ENCODE peak calls at places on chromosomes 2 and 18, in five cellular contexts. Y is SK-N-SH, A is HepG2, W is K562, J is GM12878. E is an unnamed sample.

GRCh38 chr2:226213717-226214116 is 585.9 kb downstream of the IRS1 start:
- DNase-seq in Y (no peak), A (no peak), W (no peak), J (no peak), E (no peak)

GRCh38 chr2:191626497-191627151 is 51.3 kb upstream of the NABP1 start:
- DNase-seq in Y (no peak), A (no peak), W (no peak), J (no peak), E (no peak)

GRCh38 chr2:217935901-217936684 is 66.7 kb downstream of the TNS1 start:
- DNase-seq in Y (no peak), A (no peak), W (no peak), J (no peak), E (no peak)

GRCh38 chr18:63550068-63550467 is 7.9 kb downstream of the SERPINB12 start:
- DNase-seq in Y (no peak), A (no peak), W (no peak), J (no peak), E (no peak)

GRCh38 chr18:10661333-10661732 is 135.5 kb downstream of the NAPG start:
- DNase-seq in Y (no peak), A (no peak), W (no peak), J (no peak), E (no peak)

GRCh38 chr2:159785195-159785594 is 12.8 kb downstream of the CD302 start:
- DNase-seq in Y (no peak), A (no peak), W (no peak), J (no peak), E (no peak)

GRCh38 chr2:47652041-47652713 is 130.8 kb upstream of the MSH6 start:
- DNase-seq in Y (no peak), A (no peak), W (no peak), J (no peak), E (no peak)

GRCh38 chr2:69211111-69211510 is 175.9 kb downstream of the GFPT1 start:
- DNase-seq in Y (no peak), A (no peak), W (no peak), J (no peak), E (no peak)

GRCh38 chr2:116061023-116061422 is 1618.6 kb downstream of the DPP10 start:
- DNase-seq in Y (no peak), A (no peak), W (no peak), J (no peak), E (no peak)

GRCh38 chr2:113175101-113175628 is 1.4 kb downstream of the PSD4 start:
- DNase-seq in Y (no peak), A (no peak), W (no peak), J (peak; percentile 87), E (no peak)

GRCh38 chr2:168244318-168244717 is 3.1 kb downstream of the STK39 start:
- DNase-seq in Y (no peak), A (peak; percentile 74), W (no peak), J (no peak), E (peak; percentile 57)

GRCh38 chr2:138071720-138072719 is 107.7 kb downstream of the HNMT start:
- DNase-seq in Y (no peak), A (peak; percentile 39), W (no peak), J (no peak), E (no peak)

GRCh38 chr18:47682876-47683275 is 247.6 kb downstream of the SMAD2 start:
- DNase-seq in Y (no peak), A (no peak), W (no peak), J (no peak), E (no peak)

GRCh38 chr18:55637204-55637603 is 49.2 kb upstream of the TCF4 start:
- DNase-seq in Y (no peak), A (peak; percentile 10), W (no peak), J (no peak), E (no peak)

GRCh38 chr2:39524061-39524460 is 87.0 kb upstream of the MAP4K3 start:
- DNase-seq in Y (no peak), A (no peak), W (no peak), J (no peak), E (no peak)
- TF ChIP-seq FOXM1 in Y (no peak), A (no peak), W (no peak), J (no peak), E (no peak)

GRCh38 chr2:61177727-61178549 is 15.9 kb downstream of the C2orf74 start:
- DNase-seq in Y (no peak), A (peak; percentile 19), W (no peak), J (no peak), E (no peak)
- TF ChIP-seq FOXM1 in Y (no peak), A (no peak), W (no peak), J (no peak), E (no peak)

DNA sequence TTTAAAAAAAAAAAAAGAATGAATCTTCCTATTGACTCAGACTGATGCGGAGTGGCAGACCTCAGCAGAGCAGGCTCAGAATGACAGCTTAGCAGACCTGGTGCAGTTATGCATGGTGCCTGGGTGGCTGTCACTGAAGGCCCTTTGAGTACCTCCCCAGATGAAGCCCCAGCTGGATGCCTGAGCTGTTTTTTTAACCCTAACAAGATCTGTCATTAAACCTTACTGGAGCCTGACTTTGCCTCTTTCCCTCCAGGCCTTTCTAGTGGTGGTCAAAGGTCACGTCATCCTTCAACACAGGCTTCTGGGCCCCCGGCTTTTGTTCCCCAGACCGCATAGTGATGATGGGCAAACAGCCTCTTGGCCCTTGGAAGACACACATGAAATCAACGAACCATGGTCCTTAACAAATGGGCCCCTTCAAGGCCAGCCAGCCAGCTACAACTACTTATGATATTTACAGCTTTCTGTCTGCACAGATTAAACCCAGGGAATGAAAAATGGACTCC is 138.3 kb upstream of the CYP1B1 start:
- DNase-seq in Y (no peak), A (no peak), W (no peak), J (no peak), E (peak; percentile 53)
- TF ChIP-seq FOXM1 in Y (no peak), A (no peak), W (no peak), J (no peak), E (peak; percentile 77)

DNA sequence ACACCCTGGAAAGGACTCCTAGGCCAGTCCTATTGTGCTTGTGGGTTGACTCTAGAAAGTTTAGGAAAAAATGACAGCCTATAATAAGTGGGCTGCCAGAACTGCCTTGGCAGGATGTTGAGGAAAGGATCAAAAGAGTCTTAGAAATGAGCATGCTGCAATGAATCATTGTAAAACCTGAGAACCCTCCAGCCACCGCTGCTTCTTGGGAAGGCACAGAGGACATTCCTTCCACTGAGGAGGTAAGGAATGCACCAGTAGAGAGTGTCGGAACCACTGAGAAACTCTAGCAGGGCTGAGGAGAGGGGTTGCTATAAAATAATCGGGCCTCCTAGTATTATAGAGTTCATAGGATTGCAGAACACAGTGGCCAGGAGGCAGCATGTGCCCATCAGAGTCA is 146.7 kb upstream of the SMIM21 start:
- DNase-seq in Y (no peak), A (no peak), W (no peak), J (no peak), E (no peak)
- TF ChIP-seq FOXM1 in Y (no peak), A (no peak), W (no peak), J (no peak), E (no peak)

DNA sequence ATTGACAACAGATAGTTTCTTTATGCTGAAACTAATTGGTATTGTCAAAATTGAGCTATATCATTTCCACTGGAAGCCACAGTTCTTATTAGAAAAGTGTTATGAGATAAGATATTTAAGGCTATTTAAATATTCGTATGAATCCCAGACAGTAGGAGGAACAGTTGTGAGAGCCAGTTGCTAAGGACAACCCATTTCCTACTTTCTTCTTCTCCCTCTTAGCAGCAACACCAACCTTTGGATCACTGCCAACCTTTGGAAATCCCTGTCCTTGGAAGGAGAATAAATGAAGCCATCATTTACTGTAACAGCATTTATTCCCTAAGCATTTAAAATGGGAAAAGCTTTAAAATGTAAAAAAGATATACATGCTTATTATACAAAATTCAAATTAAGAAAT is 85.8 kb downstream of the PLCL1 start:
- DNase-seq in Y (no peak), A (no peak), W (no peak), J (no peak), E (no peak)
- TF ChIP-seq FOXM1 in Y (no peak), A (no peak), W (no peak), J (no peak), E (no peak)

DNA sequence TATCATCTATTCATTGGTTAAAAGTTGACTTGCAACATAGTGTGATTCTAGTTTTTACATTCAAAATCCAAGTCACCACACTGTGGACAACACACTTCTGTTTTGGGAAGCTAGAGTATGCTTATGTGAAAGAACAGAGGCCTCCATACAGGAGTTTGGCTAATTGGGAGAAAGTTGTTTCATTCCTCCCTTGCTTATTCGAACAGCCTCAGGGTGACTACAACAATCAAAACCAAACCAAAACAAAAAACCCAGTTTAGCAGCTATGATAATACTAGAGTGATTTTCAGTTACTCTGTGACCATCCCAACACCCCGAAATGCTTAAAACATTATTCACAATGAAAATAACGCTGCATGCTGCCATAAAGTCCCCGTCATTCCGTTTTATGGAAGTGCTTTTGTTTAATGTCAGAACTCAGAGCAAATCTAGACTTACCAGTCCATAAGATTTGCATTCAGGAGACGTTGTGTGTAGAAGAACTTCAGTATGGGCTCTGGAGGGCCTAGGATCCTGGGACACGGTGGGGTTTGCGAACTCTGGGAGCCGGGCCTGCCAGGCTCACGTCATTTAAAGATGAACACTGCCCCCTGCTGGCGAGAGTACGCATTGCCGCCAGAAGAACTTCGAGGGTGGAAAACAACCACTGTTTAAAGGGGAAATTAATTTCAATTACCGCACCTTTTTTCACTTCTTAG is 111.4 kb downstream of the FTCDNL1 start:
- DNase-seq in Y (peak; percentile 56), A (peak; percentile 62), W (peak; percentile 59), J (no peak), E (peak; percentile 71)
- TF ChIP-seq FOXM1 in Y (no peak), A (no peak), W (no peak), J (no peak), E (no peak)

GRCh38 chr18:78740876-78741275 is 238.7 kb upstream of the SALL3 start:
- DNase-seq in Y (no peak), A (no peak), W (no peak), J (no peak), E (no peak)
- TF ChIP-seq FOXM1 in Y (no peak), A (no peak), W (no peak), J (no peak), E (no peak)

DNA sequence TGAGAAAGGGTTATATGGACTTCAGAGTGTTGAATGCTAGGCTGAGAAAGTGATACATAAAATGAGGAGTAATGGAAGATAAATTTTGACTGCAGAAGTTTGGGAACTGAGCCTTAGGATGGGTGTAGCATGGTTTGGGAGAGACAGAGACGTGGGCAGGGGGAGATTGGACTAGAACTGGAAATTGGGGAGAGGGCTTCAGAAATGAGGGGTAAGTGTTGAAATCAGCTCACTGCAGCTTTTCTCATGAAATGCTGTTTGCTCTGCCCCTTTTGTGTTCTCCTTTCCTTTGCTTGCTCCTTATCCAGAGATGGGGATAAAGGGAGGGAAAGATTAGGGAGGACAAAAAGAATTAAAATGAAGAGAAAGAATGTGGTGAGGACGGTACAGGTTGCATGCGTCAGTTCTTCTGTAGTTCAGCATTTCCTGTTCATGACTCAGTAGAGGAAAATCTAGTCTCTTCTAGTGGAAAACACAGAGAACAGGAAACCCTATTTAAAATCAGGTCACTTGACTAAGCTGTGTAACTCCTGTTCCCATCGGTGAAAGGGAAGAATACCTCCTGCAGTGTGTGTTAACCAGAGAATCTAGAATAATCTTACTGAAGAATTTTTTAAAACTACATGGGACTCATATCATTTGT is 105.6 kb downstream of the CRIM1 start:
- DNase-seq in Y (no peak), A (peak; percentile 46), W (no peak), J (peak; percentile 9), E (no peak)
- TF ChIP-seq FOXM1 in Y (peak; percentile 49), A (no peak), W (no peak), J (no peak), E (no peak)

DNA sequence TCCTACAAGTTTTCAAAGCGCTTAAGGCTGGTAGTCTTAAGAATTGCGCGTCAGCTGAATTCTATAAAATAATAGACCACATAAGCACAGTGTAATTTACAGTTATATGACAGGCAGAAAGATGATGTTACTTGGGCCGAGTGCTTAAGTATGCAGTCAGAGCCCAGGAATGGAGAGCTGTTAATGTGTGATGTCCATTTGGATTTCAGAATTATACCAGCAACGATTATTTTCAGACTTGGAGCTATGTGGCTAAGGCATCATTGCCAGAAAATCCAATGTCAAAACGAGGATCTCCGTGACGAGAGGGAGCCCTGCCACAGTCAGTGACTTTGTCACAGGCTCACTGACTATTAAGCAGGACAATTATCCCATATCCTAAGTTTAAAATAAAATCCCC is 3.4 kb downstream of the KLF7 start:
- DNase-seq in Y (no peak), A (no peak), W (no peak), J (no peak), E (no peak)
- TF ChIP-seq FOXM1 in Y (no peak), A (no peak), W (no peak), J (no peak), E (no peak)

E was measured in HEK293T.